ENCODE peak calls at places on chromosomes 4 and X, in six cellular contexts. One of them, this sample, is unnamed.

GRCh38 chr4:25172964-25173917 is 13.0 kb upstream of the SEPSECS start:
- DNase-seq in nucleus accumbens: peak
- DNase-seq in astrocyte of the hippocampus: peak
- DNase-seq in HEK293T: no peak
- DNase-seq in CD8-positive, alpha-beta T cell: no peak
- DNase-seq in EH: peak
- DNase-seq in this sample: no peak

GRCh38 chr4:111154924-111155323 is 532.0 kb upstream of the PITX2 start:
- DNase-seq in nucleus accumbens: no peak
- DNase-seq in astrocyte of the hippocampus: no peak
- DNase-seq in HEK293T: no peak
- DNase-seq in CD8-positive, alpha-beta T cell: no peak
- DNase-seq in EH: no peak
- DNase-seq in this sample: no peak

GRCh38 chrX:65601530-65602281 is 65.7 kb upstream of the MSN start:
- DNase-seq in nucleus accumbens: peak
- DNase-seq in astrocyte of the hippocampus: peak
- DNase-seq in HEK293T: no peak
- DNase-seq in CD8-positive, alpha-beta T cell: peak
- DNase-seq in EH: peak
- DNase-seq in this sample: no peak

GRCh38 chr4:1973661-1974060 is 35.1 kb downstream of the NELFA start:
- DNase-seq in nucleus accumbens: no peak
- DNase-seq in astrocyte of the hippocampus: no peak
- DNase-seq in HEK293T: no peak
- DNase-seq in CD8-positive, alpha-beta T cell: no peak
- DNase-seq in EH: no peak
- DNase-seq in this sample: no peak

GRCh38 chr4:141058739-141059507 is 74.3 kb downstream of the RNF150 start:
- DNase-seq in nucleus accumbens: no peak
- DNase-seq in astrocyte of the hippocampus: peak
- DNase-seq in HEK293T: no peak
- DNase-seq in CD8-positive, alpha-beta T cell: no peak
- DNase-seq in EH: peak
- DNase-seq in this sample: no peak

GRCh38 chrX:52425710-52426245 is 57.0 kb downstream of the XAGE2 start:
- DNase-seq in nucleus accumbens: no peak
- DNase-seq in astrocyte of the hippocampus: peak
- DNase-seq in HEK293T: no peak
- DNase-seq in CD8-positive, alpha-beta T cell: no peak
- DNase-seq in EH: peak
- DNase-seq in this sample: no peak

GRCh38 chrX:10110984-10111363 is 45.8 kb upstream of the CLCN4 start:
- DNase-seq in nucleus accumbens: no peak
- DNase-seq in astrocyte of the hippocampus: no peak
- DNase-seq in HEK293T: no peak
- DNase-seq in CD8-positive, alpha-beta T cell: peak
- DNase-seq in EH: peak
- DNase-seq in this sample: no peak

GRCh38 chrX:154734101-154734781 is 16.6 kb downstream of the GAB3 start:
- DNase-seq in nucleus accumbens: peak
- DNase-seq in astrocyte of the hippocampus: peak
- DNase-seq in HEK293T: no peak
- DNase-seq in CD8-positive, alpha-beta T cell: no peak
- DNase-seq in EH: peak
- DNase-seq in this sample: no peak

GRCh38 chr4:36990108-36990872 is 254.3 kb upstream of the NWD2 start:
- DNase-seq in nucleus accumbens: no peak
- DNase-seq in astrocyte of the hippocampus: no peak
- DNase-seq in HEK293T: no peak
- DNase-seq in CD8-positive, alpha-beta T cell: no peak
- DNase-seq in EH: no peak
- DNase-seq in this sample: no peak

GRCh38 chr4:173801876-173802713 is 272.1 kb upstream of the HAND2 start:
- DNase-seq in nucleus accumbens: no peak
- DNase-seq in astrocyte of the hippocampus: no peak
- DNase-seq in HEK293T: no peak
- DNase-seq in CD8-positive, alpha-beta T cell: no peak
- DNase-seq in EH: no peak
- DNase-seq in this sample: no peak

GRCh38 chr4:155383541-155383940 is 6.8 kb upstream of the MAP9 start:
- DNase-seq in nucleus accumbens: no peak
- DNase-seq in astrocyte of the hippocampus: no peak
- DNase-seq in HEK293T: no peak
- DNase-seq in CD8-positive, alpha-beta T cell: no peak
- DNase-seq in EH: no peak
- DNase-seq in this sample: no peak

GRCh38 chr4:115090483-115091075 is 22.8 kb downstream of the NDST4 start:
- DNase-seq in nucleus accumbens: no peak
- DNase-seq in astrocyte of the hippocampus: peak
- DNase-seq in HEK293T: peak
- DNase-seq in CD8-positive, alpha-beta T cell: no peak
- DNase-seq in EH: peak
- DNase-seq in this sample: no peak

GRCh38 chr4:154506253-154506652 is 14.7 kb upstream of the DCHS2 start:
- DNase-seq in nucleus accumbens: no peak
- DNase-seq in astrocyte of the hippocampus: peak
- DNase-seq in HEK293T: peak
- DNase-seq in CD8-positive, alpha-beta T cell: no peak
- DNase-seq in EH: peak
- DNase-seq in this sample: no peak

GRCh38 chrX:12999422-12999821 is 24.5 kb downstream of the TMSB4X start:
- DNase-seq in nucleus accumbens: no peak
- DNase-seq in astrocyte of the hippocampus: no peak
- DNase-seq in HEK293T: no peak
- DNase-seq in CD8-positive, alpha-beta T cell: no peak
- DNase-seq in EH: no peak
- DNase-seq in this sample: no peak

GRCh38 chr4:95835672-95836071 is 4.2 kb upstream of the PDHA2 start:
- DNase-seq in nucleus accumbens: no peak
- DNase-seq in astrocyte of the hippocampus: no peak
- DNase-seq in HEK293T: peak
- DNase-seq in CD8-positive, alpha-beta T cell: no peak
- DNase-seq in EH: no peak
- DNase-seq in this sample: no peak

GRCh38 chrX:31228909-31229308 is 157.1 kb upstream of the FTHL17 start:
- DNase-seq in nucleus accumbens: no peak
- DNase-seq in astrocyte of the hippocampus: no peak
- DNase-seq in HEK293T: no peak
- DNase-seq in CD8-positive, alpha-beta T cell: no peak
- DNase-seq in EH: no peak
- DNase-seq in this sample: no peak

GRCh38 chrX:119503484-119503861 is 35.2 kb downstream of the SLC25A5 start:
- DNase-seq in nucleus accumbens: no peak
- DNase-seq in astrocyte of the hippocampus: peak
- DNase-seq in HEK293T: no peak
- DNase-seq in CD8-positive, alpha-beta T cell: no peak
- DNase-seq in EH: peak
- DNase-seq in this sample: no peak

GRCh38 chr4:15557806-15558550 is 88.3 kb downstream of the CC2D2A start:
- DNase-seq in nucleus accumbens: no peak
- DNase-seq in astrocyte of the hippocampus: no peak
- DNase-seq in HEK293T: no peak
- DNase-seq in CD8-positive, alpha-beta T cell: no peak
- DNase-seq in EH: no peak
- DNase-seq in this sample: no peak

GRCh38 chr4:7024336-7024890 is 18.8 kb upstream of the TADA2B start:
- DNase-seq in nucleus accumbens: no peak
- DNase-seq in astrocyte of the hippocampus: no peak
- DNase-seq in HEK293T: no peak
- DNase-seq in CD8-positive, alpha-beta T cell: no peak
- DNase-seq in EH: no peak
- DNase-seq in this sample: no peak

GRCh38 chrX:129634541-129634940 is 20.2 kb downstream of the APLN start:
- DNase-seq in nucleus accumbens: peak
- DNase-seq in astrocyte of the hippocampus: peak
- DNase-seq in HEK293T: no peak
- DNase-seq in CD8-positive, alpha-beta T cell: no peak
- DNase-seq in EH: no peak
- DNase-seq in this sample: no peak

GRCh38 chr4:85496933-85497332 is 22.0 kb downstream of the ARHGAP24 start:
- DNase-seq in nucleus accumbens: no peak
- DNase-seq in astrocyte of the hippocampus: peak
- DNase-seq in HEK293T: no peak
- DNase-seq in CD8-positive, alpha-beta T cell: no peak
- DNase-seq in EH: peak
- DNase-seq in this sample: no peak

GRCh38 chr4:184408021-184408710 is 66.2 kb downstream of the IRF2 start:
- DNase-seq in nucleus accumbens: no peak
- DNase-seq in astrocyte of the hippocampus: peak
- DNase-seq in HEK293T: no peak
- DNase-seq in CD8-positive, alpha-beta T cell: no peak
- DNase-seq in EH: peak
- DNase-seq in this sample: no peak

GRCh38 chrX:50068893-50069292 is 131.9 kb downstream of the AKAP4 start:
- DNase-seq in nucleus accumbens: no peak
- DNase-seq in astrocyte of the hippocampus: no peak
- DNase-seq in HEK293T: no peak
- DNase-seq in CD8-positive, alpha-beta T cell: no peak
- DNase-seq in EH: no peak
- DNase-seq in this sample: no peak

GRCh38 chr4:25367004-25367621 is 9.9 kb upstream of the ANAPC4 start:
- DNase-seq in nucleus accumbens: no peak
- DNase-seq in astrocyte of the hippocampus: peak
- DNase-seq in HEK293T: no peak
- DNase-seq in CD8-positive, alpha-beta T cell: no peak
- DNase-seq in EH: peak
- DNase-seq in this sample: no peak

GRCh38 chr4:156642161-156642560 is 329.4 kb downstream of the PDGFC start:
- DNase-seq in nucleus accumbens: no peak
- DNase-seq in astrocyte of the hippocampus: no peak
- DNase-seq in HEK293T: no peak
- DNase-seq in CD8-positive, alpha-beta T cell: no peak
- DNase-seq in EH: peak
- DNase-seq in this sample: no peak

GRCh38 chrX:68841251-68842049 is 12.6 kb downstream of the EFNB1 start:
- DNase-seq in nucleus accumbens: no peak
- DNase-seq in astrocyte of the hippocampus: no peak
- DNase-seq in HEK293T: no peak
- DNase-seq in CD8-positive, alpha-beta T cell: no peak
- DNase-seq in EH: no peak
- DNase-seq in this sample: no peak

GRCh38 chr4:31084806-31085416 is 364.7 kb downstream of the PCDH7 start:
- DNase-seq in nucleus accumbens: no peak
- DNase-seq in astrocyte of the hippocampus: no peak
- DNase-seq in HEK293T: no peak
- DNase-seq in CD8-positive, alpha-beta T cell: no peak
- DNase-seq in EH: no peak
- DNase-seq in this sample: no peak

GRCh38 chrX:137118136-137118535 is 84.3 kb upstream of the GPR101 start:
- DNase-seq in nucleus accumbens: no peak
- DNase-seq in astrocyte of the hippocampus: no peak
- DNase-seq in HEK293T: no peak
- DNase-seq in CD8-positive, alpha-beta T cell: no peak
- DNase-seq in EH: no peak
- DNase-seq in this sample: no peak

GRCh38 chrX:9805956-9806355 is 19.7 kb downstream of the SHROOM2 start:
- DNase-seq in nucleus accumbens: no peak
- DNase-seq in astrocyte of the hippocampus: no peak
- DNase-seq in HEK293T: no peak
- DNase-seq in CD8-positive, alpha-beta T cell: no peak
- DNase-seq in EH: no peak
- DNase-seq in this sample: no peak

GRCh38 chrX:40877869-40878268 is 142.5 kb upstream of the MED14 start:
- DNase-seq in nucleus accumbens: no peak
- DNase-seq in astrocyte of the hippocampus: no peak
- DNase-seq in HEK293T: no peak
- DNase-seq in CD8-positive, alpha-beta T cell: no peak
- DNase-seq in EH: peak
- DNase-seq in this sample: no peak

GRCh38 chrX:70470850-70471289 is 26.2 kb downstream of the DLG3 start:
- DNase-seq in nucleus accumbens: no peak
- DNase-seq in astrocyte of the hippocampus: peak
- DNase-seq in HEK293T: no peak
- DNase-seq in CD8-positive, alpha-beta T cell: no peak
- DNase-seq in EH: no peak
- DNase-seq in this sample: no peak